ENCODE peak calls at places on chromosome 22, in five cellular contexts. One of them, this sample, is unnamed.
A peak's percentile ranks its signal among the peaks of the same experiment; 100 is the strongest.

GRCh38 chr22:24474221-24474620 is 20.9 kb upstream of the UPB1 start:
- DNase-seq in K562: no peak
- DNase-seq in GM12878: no peak
- DNase-seq in A549: peak; percentile 36
- DNase-seq in HepG2: peak; percentile 64
- DNase-seq in this sample: no peak

GRCh38 chr22:42711281-42711731 is 9.4 kb downstream of the A4GALT start:
- DNase-seq in A549: no peak
- DNase-seq in HepG2: no peak
- DNase-seq in K562: no peak
- DNase-seq in GM12878: no peak
- DNase-seq in this sample: no peak

GRCh38 chr22:44947846-44948245 is 62.0 kb downstream of the PHF21B start:
- DNase-seq in A549: no peak
- DNase-seq in K562: no peak
- DNase-seq in HepG2: no peak
- DNase-seq in GM12878: no peak
- DNase-seq in this sample: no peak

GRCh38 chr22:36409067-36409466 is 21.3 kb upstream of the MYH9 start:
- DNase-seq in GM12878: no peak
- DNase-seq in A549: no peak
- DNase-seq in HepG2: no peak
- DNase-seq in K562: no peak
- DNase-seq in this sample: no peak

GRCh38 chr22:50261615-50262459 is at the start of gene MAPK12:
- DNase-seq in HepG2: no peak
- DNase-seq in GM12878: no peak
- DNase-seq in A549: no peak
- DNase-seq in K562: peak; percentile 84
- DNase-seq in this sample: no peak

GRCh38 chr22:38202437-38203089 is 769 bp downstream of the MAFF start:
- DNase-seq in A549: peak; percentile 60
- DNase-seq in GM12878: no peak
- DNase-seq in K562: peak; percentile 68
- DNase-seq in HepG2: peak; percentile 50
- DNase-seq in this sample: peak; percentile 74

GRCh38 chr22:38609371-38609770 is 39.4 kb upstream of the DMC1 start:
- DNase-seq in HepG2: no peak
- DNase-seq in K562: no peak
- DNase-seq in GM12878: no peak
- DNase-seq in A549: no peak
- DNase-seq in this sample: no peak

GRCh38 chr22:39789794-39790193 is 103.8 kb downstream of the ENTHD1 start:
- DNase-seq in K562: no peak
- DNase-seq in HepG2: no peak
- DNase-seq in A549: no peak
- DNase-seq in GM12878: no peak
- DNase-seq in this sample: no peak

DNA sequence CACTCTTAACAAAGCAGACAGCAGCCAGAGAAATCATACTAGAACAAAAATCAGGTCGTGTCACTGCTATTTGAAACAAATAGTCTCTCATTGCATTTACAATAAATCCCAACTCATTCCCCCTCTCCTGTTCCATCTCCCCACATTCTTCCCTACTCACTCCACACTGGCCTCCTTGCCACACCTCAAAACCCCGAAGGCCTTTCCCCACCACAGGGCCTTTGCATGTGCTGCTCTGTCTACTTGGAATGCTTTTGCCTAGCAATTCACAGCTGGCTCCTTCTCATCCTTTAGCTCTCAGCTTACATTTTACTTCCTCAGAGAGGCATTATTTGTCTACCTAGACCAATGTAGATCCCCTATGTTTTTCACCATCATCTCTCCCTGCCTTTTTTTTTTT is 6.3 kb upstream of the THOC5 start:
- DNase-seq in HepG2: no peak
- DNase-seq in K562: no peak
- DNase-seq in A549: no peak
- DNase-seq in GM12878: no peak
- DNase-seq in this sample: no peak
- H3K27ac ChIP-seq in HepG2: no peak overlapping the region
- H3K27ac ChIP-seq in K562: no peak overlapping the region
- H3K27ac ChIP-seq in A549: no peak overlapping the region
- H3K27ac ChIP-seq in GM12878: no peak overlapping the region
- H3K27ac ChIP-seq in this sample: no peak overlapping the region

GRCh38 chr22:22556995-22557925 is 1.8 kb downstream of the PRAME start:
- DNase-seq in K562: peak; percentile 100
- DNase-seq in A549: peak; percentile 81
- DNase-seq in HepG2: no peak
- DNase-seq in GM12878: no peak
- DNase-seq in this sample: no peak

GRCh38 chr22:22556578-22556977 is 2.5 kb downstream of the PRAME start:
- DNase-seq in GM12878: no peak
- DNase-seq in K562: no peak
- DNase-seq in A549: no peak
- DNase-seq in HepG2: no peak
- DNase-seq in this sample: no peak

GRCh38 chr22:22558071-22558971 is 744 bp downstream of the PRAME start:
- DNase-seq in GM12878: no peak
- DNase-seq in HepG2: no peak
- DNase-seq in A549: peak; percentile 59
- DNase-seq in K562: peak; percentile 98
- DNase-seq in this sample: no peak

GRCh38 chr22:22555596-22555995 is 3.5 kb downstream of the PRAME start:
- DNase-seq in K562: no peak
- DNase-seq in A549: no peak
- DNase-seq in HepG2: no peak
- DNase-seq in GM12878: no peak
- DNase-seq in this sample: no peak

GRCh38 chr22:22558972-22559603 is at the start of gene PRAME:
- DNase-seq in GM12878: peak; percentile 11
- DNase-seq in K562: peak; percentile 100
- DNase-seq in A549: peak; percentile 93
- DNase-seq in HepG2: peak; percentile 79
- DNase-seq in this sample: peak; percentile 96
- TF ChIP-seq HDAC2 in GM12878: no peak
- TF ChIP-seq HDAC2 in K562: no peak
- TF ChIP-seq HDAC2 in A549: no peak
- TF ChIP-seq HDAC2 in HepG2: no peak
- TF ChIP-seq HDAC2 in this sample: no peak

GRCh38 chr22:21947040-21948014 is 5.3 kb downstream of the PPM1F start:
- DNase-seq in GM12878: no peak
- DNase-seq in K562: peak; percentile 98
- DNase-seq in HepG2: peak; percentile 27
- DNase-seq in A549: peak; percentile 22
- DNase-seq in this sample: peak; percentile 69
- TF ChIP-seq RAD21 in GM12878: peak; percentile 18
- TF ChIP-seq RAD21 in K562: no peak
- TF ChIP-seq RAD21 in HepG2: no peak
- TF ChIP-seq RAD21 in A549: peak; percentile 1
- TF ChIP-seq RAD21 in this sample: peak; percentile 36

GRCh38 chr22:20509344-20510047 is 2.1 kb downstream of the MED15 start:
- DNase-seq in A549: peak; percentile 57
- DNase-seq in GM12878: no peak
- DNase-seq in HepG2: peak; percentile 84
- DNase-seq in K562: peak; percentile 95
- DNase-seq in this sample: no peak

GRCh38 chr22:20503816-20504215 is 3.6 kb upstream of the MED15 start:
- DNase-seq in K562: no peak
- DNase-seq in GM12878: no peak
- DNase-seq in A549: peak; percentile 75
- DNase-seq in HepG2: no peak
- DNase-seq in this sample: no peak

GRCh38 chr22:20507253-20508066 is at the start of gene MED15:
- DNase-seq in GM12878: peak; percentile 60
- DNase-seq in A549: peak; percentile 87
- DNase-seq in K562: peak; percentile 99
- DNase-seq in HepG2: peak; percentile 87
- DNase-seq in this sample: peak; percentile 93

GRCh38 chr22:20508815-20509271 is 1.4 kb downstream of the MED15 start:
- DNase-seq in GM12878: no peak
- DNase-seq in K562: peak; percentile 58
- DNase-seq in A549: no peak
- DNase-seq in HepG2: no peak
- DNase-seq in this sample: no peak

DNA sequence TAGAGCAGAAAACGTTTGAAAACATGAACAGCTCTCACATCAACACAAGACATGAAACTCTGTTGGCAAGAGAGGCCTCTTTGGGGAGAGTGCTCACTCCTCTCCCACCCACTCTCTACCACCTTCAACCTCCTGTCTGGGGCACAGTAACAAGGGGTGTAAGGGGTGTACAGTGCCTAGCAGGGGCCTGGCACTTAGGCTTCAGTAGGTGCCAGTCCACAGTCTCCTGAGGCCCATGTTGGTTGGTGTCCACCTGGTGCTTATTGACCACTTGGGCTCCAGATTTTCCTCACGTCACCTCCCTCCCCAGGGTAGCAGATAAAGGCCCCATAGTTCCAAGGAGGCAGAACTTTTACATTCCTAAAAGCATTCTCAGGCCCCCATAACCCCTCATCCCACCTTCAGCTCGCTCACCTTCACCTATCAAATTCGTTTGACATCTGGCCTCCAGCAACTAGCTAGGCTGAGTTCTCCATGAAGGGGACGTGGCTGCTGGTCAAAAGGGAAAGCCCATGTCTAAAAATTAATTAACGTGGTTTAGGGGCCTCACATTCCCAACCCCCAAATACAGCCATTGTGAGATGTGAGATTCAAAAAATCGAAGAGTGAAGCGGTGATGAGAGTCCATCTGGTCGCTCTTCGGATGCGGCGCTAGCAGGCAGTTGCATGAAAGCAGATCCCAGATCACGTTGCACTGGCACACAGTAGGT is 712 bp upstream of the MED15 start:
- DNase-seq in HepG2: no peak
- DNase-seq in GM12878: no peak
- DNase-seq in K562: no peak
- DNase-seq in A549: no peak
- DNase-seq in this sample: no peak
- H3K27ac ChIP-seq in HepG2: no peak overlapping the region
- H3K27ac ChIP-seq in GM12878: no peak overlapping the region
- H3K27ac ChIP-seq in K562: peak overlapping the region; percentile 82
- H3K27ac ChIP-seq in A549: peak overlapping the region; percentile 95
- H3K27ac ChIP-seq in this sample: no peak overlapping the region

This sample was measured in H1.